ENCODE peak calls at places on chromosomes 7 and 10, in ten cellular contexts. I is activated T-cell treated with anti-CD3 and anti-CD28 coated beads, Interleukin-2, amount 50 U/mL, for 72 hours; U is naive thymus-derived CD8-positive, alpha-beta T cell; K is psoas muscle; L is natural killer cell; T is stimulated activated naive B cell treated with anti-CD40 and anti-IgM and Interleukin-4, amounts not matched to agents 10 μg/mL and 1 μg/mL and 100 μg/mL, for 72 hours; W is lower lobe of right lung; X is GM12878; P is Right ventricle myocardium inferior; V is T-helper 17 cell. Z is an unnamed sample.

GRCh38 chr10:76009531-76009930 is 578.1 kb downstream of the LRMDA start:
- ATAC-seq in I (no peak), U (no peak), K (no peak), L (no peak), T (no peak), W (no peak), X (no peak), P (no peak), V (no peak), Z (no peak)

GRCh38 chr7:106050743-106051110 is 61.4 kb downstream of the SYPL1 start:
- ATAC-seq in I (no peak), U (no peak), K (peak), L (no peak), T (no peak), W (no peak), X (no peak), P (no peak), V (no peak), Z (no peak)

GRCh38 chr7:55081067-55081853 is 62.4 kb downstream of the EGFR start:
- ATAC-seq in I (no peak), U (no peak), K (no peak), L (no peak), T (no peak), W (peak), X (no peak), P (peak), V (no peak), Z (peak)

GRCh38 chr7:1324028-1324900 is 91.6 kb downstream of the UNCX start:
- ATAC-seq in I (no peak), U (no peak), K (no peak), L (no peak), T (no peak), W (no peak), X (no peak), P (no peak), V (no peak), Z (no peak)

GRCh38 chr10:69745698-69746097 is 56.0 kb upstream of the COL13A1 start:
- ATAC-seq in I (peak), U (no peak), K (no peak), L (no peak), T (peak), W (no peak), X (peak), P (no peak), V (no peak), Z (peak)

GRCh38 chr7:11171569-11172192 is 198.0 kb downstream of the PHF14 start:
- ATAC-seq in I (no peak), U (no peak), K (no peak), L (no peak), T (no peak), W (no peak), X (no peak), P (no peak), V (no peak), Z (no peak)

GRCh38 chr10:63173468-63174227 is 40.5 kb downstream of the NRBF2 start:
- ATAC-seq in I (peak), U (no peak), K (no peak), L (peak), T (peak), W (peak), X (peak), P (peak), V (peak), Z (peak)

GRCh38 chr7:139749545-139749944 is 28.3 kb downstream of the HIPK2 start:
- ATAC-seq in I (no peak), U (no peak), K (peak), L (no peak), T (no peak), W (no peak), X (no peak), P (peak), V (no peak), Z (no peak)

GRCh38 chr7:36149694-36150452 is 3.2 kb upstream of the EEPD1 start:
- ATAC-seq in I (no peak), U (no peak), K (no peak), L (no peak), T (no peak), W (no peak), X (no peak), P (no peak), V (no peak), Z (no peak)

GRCh38 chr7:55100962-55101327 is 82.1 kb downstream of the EGFR start:
- ATAC-seq in I (no peak), U (no peak), K (peak), L (no peak), T (no peak), W (peak), X (no peak), P (peak), V (no peak), Z (no peak)

GRCh38 chr7:102321351-102322201 is 34.7 kb downstream of the SPDYE6 start:
- ATAC-seq in I (peak), U (peak), K (no peak), L (peak), T (peak), W (no peak), X (no peak), P (no peak), V (peak), Z (peak)

GRCh38 chr10:35916791-35917190 is 274.7 kb upstream of the FZD8 start:
- ATAC-seq in I (no peak), U (no peak), K (no peak), L (no peak), T (no peak), W (no peak), X (no peak), P (peak), V (no peak), Z (no peak)

GRCh38 chr7:105196473-105196872 is 182.5 kb downstream of the KMT2E start:
- ATAC-seq in I (no peak), U (no peak), K (no peak), L (no peak), T (no peak), W (no peak), X (no peak), P (no peak), V (no peak), Z (no peak)

GRCh38 chr7:99218406-99219184 is 10.7 kb upstream of the KPNA7 start:
- ATAC-seq in I (no peak), U (peak), K (no peak), L (peak), T (no peak), W (peak), X (no peak), P (no peak), V (no peak), Z (no peak)

GRCh38 chr7:97693586-97693985 is 38.3 kb upstream of the TAC1 start:
- ATAC-seq in I (no peak), U (no peak), K (no peak), L (no peak), T (no peak), W (no peak), X (no peak), P (no peak), V (no peak), Z (no peak)

GRCh38 chr7:22995011-22995410 is 18.9 kb downstream of the HYCC1 start:
- ATAC-seq in I (no peak), U (no peak), K (no peak), L (no peak), T (no peak), W (no peak), X (no peak), P (no peak), V (no peak), Z (no peak)

GRCh38 chr7:116232402-116232749 is 22.0 kb downstream of the TES start:
- ATAC-seq in I (no peak), U (no peak), K (no peak), L (no peak), T (no peak), W (no peak), X (no peak), P (no peak), V (no peak), Z (no peak)

GRCh38 chr7:127900735-127901685 is 130.2 kb downstream of the LRRC4 start:
- ATAC-seq in I (no peak), U (peak), K (no peak), L (no peak), T (no peak), W (no peak), X (peak), P (no peak), V (no peak), Z (no peak)

GRCh38 chr10:91712315-91712714 is 79.4 kb upstream of the PPP1R3C start:
- ATAC-seq in I (no peak), U (no peak), K (no peak), L (no peak), T (peak), W (no peak), X (peak), P (no peak), V (no peak), Z (no peak)

GRCh38 chr7:43509906-43510305 is 73.0 kb upstream of the STK17A start:
- ATAC-seq in I (no peak), U (no peak), K (no peak), L (no peak), T (no peak), W (peak), X (no peak), P (no peak), V (no peak), Z (no peak)

GRCh38 chr10:63770523-63770922 is 249.3 kb downstream of the REEP3 start:
- ATAC-seq in I (no peak), U (no peak), K (no peak), L (no peak), T (no peak), W (no peak), X (no peak), P (no peak), V (no peak), Z (no peak)

GRCh38 chr10:22500567-22501369 is 155.5 kb downstream of the SPAG6 start:
- ATAC-seq in I (no peak), U (no peak), K (no peak), L (no peak), T (no peak), W (no peak), X (no peak), P (peak), V (no peak), Z (no peak)

Z was measured in stimulated activated memory B cell treated with anti-CD40 and anti-IgM and Interleukin-4, amounts not matched to agents 10 μg/mL and 1 μg/mL and 100 μg/mL, for 72 hours.